ENCODE peak calls at places on chromosomes 5 and 9, in five cellular contexts. H is HTR-8/SVneo; C is stimulated activated naive CD8-positive, alpha-beta T cell treated with anti-CD3 and anti-CD28 coated beads, Interleukin-15, Interleukin-2, amounts not matched to agents 100 U/mL and 50 U/mL, for 24 hours; I is neural progenitor cell; T is choroid plexus epithelial cell. V is an unnamed sample.

GRCh38 chr9:78280982-78281668 is 15.8 kb upstream of the PSAT1 start:
- DNase-seq in H (no peak), C (no peak), I (no peak), T (peak; percentile 96), V (no peak)

GRCh38 chr5:12757035-12757434 is 852.8 kb upstream of the CTNND2 start:
- DNase-seq in H (no peak), C (no peak), I (no peak), T (no peak), V (no peak)

GRCh38 chr5:157554180-157555030 is 21.2 kb downstream of the ADAM19 start:
- DNase-seq in H (no peak), C (no peak), I (no peak), T (no peak), V (no peak)

GRCh38 chr5:110441035-110441434 is 285.4 kb downstream of the TMEM232 start:
- DNase-seq in H (peak; percentile 2), C (no peak), I (peak; percentile 66), T (peak; percentile 70), V (peak; percentile 31)

GRCh38 chr5:107831612-107832395 is 161.1 kb upstream of the EFNA5 start:
- DNase-seq in H (no peak), C (no peak), I (no peak), T (no peak), V (no peak)

GRCh38 chr9:129259373-129259772 is 81.3 kb upstream of the IER5L start:
- DNase-seq in H (no peak), C (no peak), I (no peak), T (no peak), V (no peak)

GRCh38 chr5:12745537-12745936 is 841.3 kb upstream of the CTNND2 start:
- DNase-seq in H (no peak), C (no peak), I (no peak), T (no peak), V (no peak)

GRCh38 chr5:73746608-73747007 is 120.6 kb downstream of the ARHGEF28 start:
- DNase-seq in H (no peak), C (no peak), I (no peak), T (no peak), V (no peak)

GRCh38 chr5:51172853-51173635 is 210.2 kb upstream of the ISL1 start:
- DNase-seq in H (no peak), C (no peak), I (peak; percentile 66), T (no peak), V (no peak)

GRCh38 chr5:173532689-173533250 is 83.7 kb downstream of the BOD1 start:
- DNase-seq in H (no peak), C (no peak), I (no peak), T (no peak), V (no peak)

GRCh38 chr5:142904421-142904820 is 134.2 kb downstream of the ARHGAP26 start:
- DNase-seq in H (no peak), C (no peak), I (no peak), T (no peak), V (peak; percentile 97)

GRCh38 chr5:61177716-61178115 is 15.4 kb upstream of the SMIM15 start:
- DNase-seq in H (no peak), C (no peak), I (no peak), T (no peak), V (no peak)

GRCh38 chr5:109297900-109298299 is 111.9 kb downstream of the PJA2 start:
- DNase-seq in H (no peak), C (no peak), I (no peak), T (no peak), V (no peak)